ENCODE peak calls at places on chromosome 9, in nine cellular contexts. T, B, P, R, G, M, C, K and N are unnamed samples.

GRCh38 chr9:107316795-107317661 is 33.9 kb downstream of the RAD23B start:
- ATAC-seq in T (peak; percentile 66), B (no peak), P (no peak), R (no peak), G (no peak), M (peak; percentile 46), C (no peak), K (no peak), N (no peak)

GRCh38 chr9:107542814-107543213 is 53.2 kb upstream of the KLF4 start:
- ATAC-seq in T (no peak), B (no peak), P (no peak), R (no peak), G (no peak), M (no peak), C (no peak), K (no peak), N (no peak)

GRCh38 chr9:136422876-136423275 is 12.4 kb downstream of the PMPCA start:
- ATAC-seq in T (no peak), B (no peak), P (no peak), R (no peak), G (no peak), M (no peak), C (no peak), K (no peak), N (no peak)

GRCh38 chr9:128393171-128393761 is 22.1 kb downstream of the URM1 start:
- ATAC-seq in T (no peak), B (no peak), P (no peak), R (no peak), G (no peak), M (no peak), C (no peak), K (no peak), N (no peak)

GRCh38 chr9:2132484-2133082 is 117.4 kb downstream of the SMARCA2 start:
- ATAC-seq in T (no peak), B (peak; percentile 51), P (no peak), R (no peak), G (no peak), M (no peak), C (peak; percentile 65), K (no peak), N (no peak)

GRCh38 chr9:33289501-33289900 is 815 bp upstream of the NFX1 start:
- ATAC-seq in T (peak; percentile 8), B (no peak), P (no peak), R (no peak), G (peak; percentile 40), M (no peak), C (peak; percentile 2), K (peak; percentile 14), N (no peak)

GRCh38 chr9:87445646-87446045 is 52.0 kb upstream of the DAPK1 start:
- ATAC-seq in T (peak; percentile 92), B (peak; percentile 15), P (peak; percentile 58), R (no peak), G (no peak), M (no peak), C (peak; percentile 93), K (peak; percentile 86), N (peak; percentile 65)

GRCh38 chr9:91119679-91120078 is 242.0 kb downstream of the AUH start:
- ATAC-seq in T (no peak), B (peak; percentile 79), P (peak; percentile 83), R (no peak), G (no peak), M (no peak), C (no peak), K (no peak), N (no peak)

GRCh38 chr9:127991757-127992274 is 11.0 kb upstream of the EEIG1 start:
- ATAC-seq in T (peak; percentile 51), B (no peak), P (no peak), R (no peak), G (no peak), M (peak; percentile 52), C (no peak), K (no peak), N (no peak)

GRCh38 chr9:87270241-87271234 is 227.1 kb upstream of the DAPK1 start:
- ATAC-seq in T (no peak), B (no peak), P (no peak), R (no peak), G (peak; percentile 72), M (no peak), C (no peak), K (peak; percentile 29), N (no peak)

GRCh38 chr9:98142182-98142924 is 23.3 kb upstream of the TRIM14 start:
- ATAC-seq in T (no peak), B (peak; percentile 70), P (peak; percentile 82), R (no peak), G (no peak), M (no peak), C (peak; percentile 85), K (peak; percentile 90), N (peak; percentile 45)

GRCh38 chr9:73022353-73022752 is 69.5 kb upstream of the ALDH1A1 start:
- ATAC-seq in T (no peak), B (no peak), P (no peak), R (no peak), G (no peak), M (no peak), C (no peak), K (no peak), N (no peak)

GRCh38 chr9:21883642-21884041 is 81.2 kb downstream of the MTAP start:
- ATAC-seq in T (peak; percentile 53), B (peak; percentile 28), P (peak; percentile 58), R (peak; percentile 69), G (no peak), M (no peak), C (no peak), K (peak; percentile 27), N (no peak)

GRCh38 chr9:68577778-68578591 is 37.3 kb upstream of the TMEM252 start:
- ATAC-seq in T (peak; percentile 94), B (no peak), P (no peak), R (no peak), G (no peak), M (peak; percentile 98), C (no peak), K (no peak), N (no peak)

GRCh38 chr9:8014987-8015682 is 215.6 kb upstream of the DMAC1 start:
- ATAC-seq in T (no peak), B (no peak), P (no peak), R (no peak), G (no peak), M (no peak), C (no peak), K (no peak), N (no peak)

GRCh38 chr9:20319641-20320337 is 302.5 kb downstream of the MLLT3 start:
- ATAC-seq in T (no peak), B (peak; percentile 85), P (peak; percentile 71), R (peak; percentile 77), G (no peak), M (no peak), C (peak; percentile 88), K (peak; percentile 88), N (no peak)

GRCh38 chr9:7298123-7298522 is 501.5 kb downstream of the DMAC1 start:
- ATAC-seq in T (peak; percentile 99), B (no peak), P (no peak), R (peak; percentile 63), G (no peak), M (peak; percentile 20), C (no peak), K (peak; percentile 39), N (no peak)

GRCh38 chr9:124309665-124310064 is 51.9 kb downstream of the NEK6 start:
- ATAC-seq in T (no peak), B (peak; percentile 89), P (peak; percentile 89), R (no peak), G (peak; percentile 63), M (no peak), C (peak; percentile 69), K (peak; percentile 84), N (peak; percentile 63)

GRCh38 chr9:37602817-37603216 is 10.4 kb upstream of the TOMM5 start:
- ATAC-seq in T (no peak), B (peak; percentile 83), P (peak; percentile 99), R (no peak), G (peak; percentile 53), M (no peak), C (peak; percentile 77), K (peak; percentile 80), N (peak; percentile 68)

GRCh38 chr9:129776566-129776937 is 23.7 kb upstream of the PTGES start:
- ATAC-seq in T (no peak), B (no peak), P (no peak), R (no peak), G (no peak), M (no peak), C (no peak), K (peak; percentile 3), N (peak; percentile 6)

GRCh38 chr9:107983191-107983603 is 493.6 kb upstream of the KLF4 start:
- ATAC-seq in T (peak; percentile 67), B (peak; percentile 80), P (no peak), R (no peak), G (peak; percentile 74), M (no peak), C (peak; percentile 84), K (peak; percentile 72), N (peak; percentile 82)

GRCh38 chr9:35510366-35510744 is 20.4 kb downstream of the RUSC2 start:
- ATAC-seq in T (no peak), B (no peak), P (no peak), R (no peak), G (no peak), M (no peak), C (peak; percentile 8), K (no peak), N (no peak)